ENCODE peak calls at places on chromosomes 7 and 10, in ten cellular contexts. F, Q, I, R, D, K, H, X, J and E are unnamed samples.

GRCh38 chr7:106865130-106866115 is at the start of gene PIK3CG:
- DNase-seq in F (no peak), Q (no peak), I (no peak), R (peak; percentile 56), D (peak; percentile 18), K (no peak), H (no peak), X (no peak), J (no peak), E (no peak)

GRCh38 chr7:155289107-155289506 is 8.6 kb upstream of the INSIG1 start:
- DNase-seq in F (no peak), Q (no peak), I (no peak), R (peak; percentile 7), D (no peak), K (no peak), H (no peak), X (no peak), J (no peak), E (no peak)

GRCh38 chr10:28796606-28797512 is 119.5 kb downstream of the BAMBI start:
- DNase-seq in F (peak; percentile 88), Q (no peak), I (peak; percentile 26), R (peak; percentile 58), D (no peak), K (peak; percentile 87), H (no peak), X (no peak), J (no peak), E (no peak)

GRCh38 chr7:19852192-19852591 is 78.8 kb upstream of the TMEM196 start:
- DNase-seq in F (no peak), Q (no peak), I (no peak), R (no peak), D (no peak), K (no peak), H (no peak), X (no peak), J (no peak), E (no peak)

GRCh38 chr10:78381072-78381471 is 347.4 kb downstream of the RPS24 start:
- DNase-seq in F (no peak), Q (no peak), I (no peak), R (no peak), D (no peak), K (no peak), H (no peak), X (peak; percentile 72), J (no peak), E (no peak)

GRCh38 chr7:51467384-51468017 is 150.9 kb upstream of the COBL start:
- DNase-seq in F (no peak), Q (no peak), I (no peak), R (no peak), D (peak; percentile 30), K (no peak), H (no peak), X (no peak), J (no peak), E (no peak)

GRCh38 chr10:18254086-18254485 is 113.9 kb downstream of the CACNB2 start:
- DNase-seq in F (no peak), Q (no peak), I (no peak), R (no peak), D (no peak), K (no peak), H (no peak), X (no peak), J (no peak), E (no peak)

GRCh38 chr7:157150825-157151412 is 12.2 kb downstream of the UBE3C start:
- DNase-seq in F (no peak), Q (no peak), I (no peak), R (no peak), D (no peak), K (no peak), H (peak; percentile 77), X (peak; percentile 56), J (no peak), E (peak; percentile 23)

GRCh38 chr10:49163741-49164140 is 24.4 kb downstream of the TMEM273 start:
- DNase-seq in F (no peak), Q (no peak), I (peak; percentile 67), R (no peak), D (no peak), K (no peak), H (no peak), X (no peak), J (no peak), E (no peak)

GRCh38 chr10:5184987-5185386 is at the start of gene AKR1C8:
- DNase-seq in F (no peak), Q (no peak), I (no peak), R (no peak), D (no peak), K (no peak), H (no peak), X (no peak), J (no peak), E (no peak)

GRCh38 chr10:73847031-73847430 is 27.3 kb downstream of the CAMK2G start:
- DNase-seq in F (no peak), Q (no peak), I (no peak), R (no peak), D (no peak), K (no peak), H (no peak), X (no peak), J (no peak), E (no peak)

GRCh38 chr10:73850863-73851461 is 23.4 kb downstream of the CAMK2G start:
- DNase-seq in F (peak; percentile 90), Q (no peak), I (no peak), R (no peak), D (no peak), K (no peak), H (peak; percentile 92), X (peak; percentile 43), J (peak; percentile 81), E (no peak)

GRCh38 chr10:73850205-73850604 is 24.1 kb downstream of the CAMK2G start:
- DNase-seq in F (peak; percentile 43), Q (no peak), I (no peak), R (no peak), D (no peak), K (no peak), H (no peak), X (no peak), J (no peak), E (no peak)

GRCh38 chr10:73853196-73853595 is 21.2 kb downstream of the CAMK2G start:
- DNase-seq in F (no peak), Q (no peak), I (no peak), R (no peak), D (no peak), K (no peak), H (no peak), X (no peak), J (no peak), E (no peak)

GRCh38 chr10:73848821-73849489 is 25.4 kb downstream of the CAMK2G start:
- DNase-seq in F (peak; percentile 88), Q (peak; percentile 62), I (peak; percentile 49), R (peak; percentile 96), D (peak; percentile 97), K (peak; percentile 90), H (peak; percentile 83), X (peak; percentile 93), J (peak; percentile 88), E (peak; percentile 64)
- H3K27ac ChIP-seq in F (peak overlapping the region; percentile 98), Q (no peak overlapping the region), I (no peak overlapping the region), R (no peak overlapping the region), D (peak overlapping the region; percentile 20), K (no peak overlapping the region), H (no peak overlapping the region), X (peak overlapping the region; percentile 42), J (peak overlapping the region; percentile 50), E (peak overlapping the region; percentile 7)

DNA sequence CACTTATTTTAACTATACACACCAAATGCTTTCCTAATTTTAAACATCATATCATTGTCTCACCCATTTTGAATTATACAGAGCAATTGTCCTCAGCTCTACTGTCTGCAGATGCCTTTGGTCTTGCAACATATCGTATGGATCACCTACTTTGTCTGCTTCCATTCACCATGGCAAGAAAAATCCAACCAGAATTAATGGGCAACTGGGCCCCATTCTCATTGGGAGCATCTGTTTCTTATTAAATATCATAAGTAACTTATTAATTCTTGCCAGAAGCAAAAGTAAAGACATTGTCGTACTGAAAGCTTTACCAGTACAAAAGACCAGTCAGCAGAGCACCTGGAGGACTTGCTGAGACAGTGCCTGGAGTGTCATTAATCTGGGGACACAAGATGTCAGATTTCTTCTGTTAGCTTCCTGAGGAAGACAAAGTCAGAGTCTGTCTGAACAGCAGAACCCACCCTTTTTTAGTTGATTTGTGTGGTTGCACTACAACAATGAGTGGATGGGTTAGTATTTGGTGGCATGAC is 404.5 kb downstream of the INHBA start:
- DNase-seq in F (no peak), Q (no peak), I (no peak), R (no peak), D (no peak), K (no peak), H (no peak), X (no peak), J (no peak), E (no peak)
- H3K27ac ChIP-seq in F (no peak overlapping the region), Q (no peak overlapping the region), I (no peak overlapping the region), R (no peak overlapping the region), D (no peak overlapping the region), K (no peak overlapping the region), H (no peak overlapping the region), X (no peak overlapping the region), J (no peak overlapping the region), E (no peak overlapping the region)

DNA sequence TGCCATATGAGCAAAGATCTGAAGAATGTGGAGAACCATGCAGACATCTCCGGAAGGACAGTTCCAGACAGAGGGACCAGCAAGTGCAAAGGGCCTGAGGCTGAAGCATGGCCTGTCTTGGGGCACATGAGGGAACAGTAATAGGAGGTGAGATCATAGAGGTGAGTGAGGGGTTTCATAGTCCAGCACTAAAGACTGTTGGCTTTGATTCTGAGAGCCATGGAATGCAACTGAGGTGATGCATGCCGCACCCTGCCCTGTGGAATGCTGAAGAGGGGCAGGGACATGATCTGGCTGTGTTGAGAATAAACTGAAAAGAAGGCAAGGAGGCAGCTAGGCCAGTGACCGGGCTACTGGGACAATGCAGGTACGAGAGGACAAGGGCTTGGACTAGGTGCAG is 253.1 kb upstream of the KLF14 start:
- DNase-seq in F (no peak), Q (no peak), I (no peak), R (no peak), D (no peak), K (no peak), H (peak; percentile 71), X (peak; percentile 16), J (no peak), E (no peak)
- H3K27ac ChIP-seq in F (peak overlapping the region; percentile 74), Q (no peak overlapping the region), I (no peak overlapping the region), R (no peak overlapping the region), D (no peak overlapping the region), K (no peak overlapping the region), H (no peak overlapping the region), X (no peak overlapping the region), J (peak overlapping the region; percentile 77), E (no peak overlapping the region)

GRCh38 chr7:69588773-69589172 is 9.5 kb upstream of the AUTS2 start:
- DNase-seq in F (no peak), Q (no peak), I (no peak), R (no peak), D (no peak), K (no peak), H (peak; percentile 26), X (no peak), J (no peak), E (no peak)

GRCh38 chr7:69586315-69586714 is 12.0 kb upstream of the AUTS2 start:
- DNase-seq in F (no peak), Q (no peak), I (no peak), R (no peak), D (no peak), K (no peak), H (no peak), X (no peak), J (no peak), E (no peak)

DNA sequence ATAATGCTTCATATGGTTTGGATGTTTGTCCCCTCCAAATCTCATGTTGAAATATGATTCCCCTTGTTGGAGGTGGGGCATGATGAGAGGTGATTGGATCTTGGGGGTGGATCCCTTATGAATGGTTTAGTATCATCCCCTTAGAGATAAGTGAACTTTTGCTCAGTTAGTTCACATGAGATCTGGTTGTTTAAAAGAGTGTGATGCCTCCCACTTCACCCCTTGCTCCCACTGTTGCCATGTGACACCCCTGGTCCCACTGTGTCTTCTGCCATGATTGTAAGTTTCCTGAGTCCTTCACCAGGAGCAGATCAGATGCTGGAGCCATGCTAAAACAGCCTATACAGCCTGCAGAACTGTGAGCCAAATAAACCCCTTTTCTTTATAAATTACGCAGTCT is 13.1 kb upstream of the AUTS2 start:
- DNase-seq in F (no peak), Q (no peak), I (no peak), R (no peak), D (no peak), K (no peak), H (no peak), X (no peak), J (no peak), E (no peak)
- H3K27ac ChIP-seq in F (no peak overlapping the region), Q (no peak overlapping the region), I (no peak overlapping the region), R (no peak overlapping the region), D (no peak overlapping the region), K (no peak overlapping the region), H (no peak overlapping the region), X (no peak overlapping the region), J (no peak overlapping the region), E (no peak overlapping the region)